ENCODE peak calls at places on chromosomes 2 and 18, in nine cellular contexts. One of them, this sample, is unnamed.
A peak's percentile ranks its signal among the peaks of the same experiment; 100 is the strongest.

GRCh38 chr2:57862153-57862552 is 184.5 kb upstream of the VRK2 start:
- DNase-seq in GM23338: no peak
- DNase-seq in NCI-H460: no peak
- DNase-seq in skeletal muscle cell: no peak
- DNase-seq in GM04504: no peak
- DNase-seq in activated effector memory CD4-positive, alpha-beta T cell treated with Interleukin-2 at 50 U/mL for 16 hours: no peak
- DNase-seq in stimulated activated CD4-positive, alpha-beta T cell treated with anti-CD3 and anti-CD28 coated beads, TNF-alpha, amount 100 ng/mL, for 24 hours: no peak
- DNase-seq in NCI-H1105: no peak
- DNase-seq in effector memory CD8-positive, alpha-beta T cell: no peak
- DNase-seq in this sample: no peak

GRCh38 chr18:48878471-48878870 is 72.3 kb downstream of the SMAD7 start:
- DNase-seq in GM23338: no peak
- DNase-seq in NCI-H460: no peak
- DNase-seq in skeletal muscle cell: no peak
- DNase-seq in GM04504: no peak
- DNase-seq in activated effector memory CD4-positive, alpha-beta T cell treated with Interleukin-2 at 50 U/mL for 16 hours: no peak
- DNase-seq in stimulated activated CD4-positive, alpha-beta T cell treated with anti-CD3 and anti-CD28 coated beads, TNF-alpha, amount 100 ng/mL, for 24 hours: no peak
- DNase-seq in NCI-H1105: no peak
- DNase-seq in effector memory CD8-positive, alpha-beta T cell: no peak
- DNase-seq in this sample: no peak

GRCh38 chr2:219155054-219155644 is 5.5 kb downstream of the NHEJ1 start:
- DNase-seq in GM23338: peak; percentile 94
- DNase-seq in NCI-H460: peak; percentile 84
- DNase-seq in skeletal muscle cell: no peak
- DNase-seq in GM04504: no peak
- DNase-seq in activated effector memory CD4-positive, alpha-beta T cell treated with Interleukin-2 at 50 U/mL for 16 hours: no peak
- DNase-seq in stimulated activated CD4-positive, alpha-beta T cell treated with anti-CD3 and anti-CD28 coated beads, TNF-alpha, amount 100 ng/mL, for 24 hours: no peak
- DNase-seq in NCI-H1105: peak; percentile 71
- DNase-seq in effector memory CD8-positive, alpha-beta T cell: peak; percentile 47
- DNase-seq in this sample: no peak

GRCh38 chr2:37623971-37624897 is 47.2 kb downstream of the CDC42EP3 start:
- DNase-seq in GM23338: no peak
- DNase-seq in NCI-H460: no peak
- DNase-seq in skeletal muscle cell: peak; percentile 73
- DNase-seq in GM04504: no peak
- DNase-seq in activated effector memory CD4-positive, alpha-beta T cell treated with Interleukin-2 at 50 U/mL for 16 hours: no peak
- DNase-seq in stimulated activated CD4-positive, alpha-beta T cell treated with anti-CD3 and anti-CD28 coated beads, TNF-alpha, amount 100 ng/mL, for 24 hours: no peak
- DNase-seq in NCI-H1105: no peak
- DNase-seq in effector memory CD8-positive, alpha-beta T cell: peak; percentile 24
- DNase-seq in this sample: no peak

GRCh38 chr18:58087928-58088722 is 44.1 kb downstream of the NEDD4L start:
- DNase-seq in GM23338: peak; percentile 36
- DNase-seq in NCI-H460: peak; percentile 20
- DNase-seq in skeletal muscle cell: no peak
- DNase-seq in GM04504: no peak
- DNase-seq in activated effector memory CD4-positive, alpha-beta T cell treated with Interleukin-2 at 50 U/mL for 16 hours: no peak
- DNase-seq in stimulated activated CD4-positive, alpha-beta T cell treated with anti-CD3 and anti-CD28 coated beads, TNF-alpha, amount 100 ng/mL, for 24 hours: no peak
- DNase-seq in NCI-H1105: no peak
- DNase-seq in effector memory CD8-positive, alpha-beta T cell: no peak
- DNase-seq in this sample: no peak

GRCh38 chr2:231965118-231965517 is 3.6 kb downstream of the DIS3L2 start:
- DNase-seq in GM23338: peak; percentile 6
- DNase-seq in NCI-H460: no peak
- DNase-seq in skeletal muscle cell: no peak
- DNase-seq in GM04504: no peak
- DNase-seq in activated effector memory CD4-positive, alpha-beta T cell treated with Interleukin-2 at 50 U/mL for 16 hours: no peak
- DNase-seq in stimulated activated CD4-positive, alpha-beta T cell treated with anti-CD3 and anti-CD28 coated beads, TNF-alpha, amount 100 ng/mL, for 24 hours: no peak
- DNase-seq in NCI-H1105: no peak
- DNase-seq in effector memory CD8-positive, alpha-beta T cell: no peak
- DNase-seq in this sample: no peak

GRCh38 chr2:31384771-31385276 is 29.7 kb downstream of the XDH start:
- DNase-seq in GM23338: no peak
- DNase-seq in NCI-H460: no peak
- DNase-seq in skeletal muscle cell: peak; percentile 86
- DNase-seq in GM04504: peak; percentile 82
- DNase-seq in activated effector memory CD4-positive, alpha-beta T cell treated with Interleukin-2 at 50 U/mL for 16 hours: no peak
- DNase-seq in stimulated activated CD4-positive, alpha-beta T cell treated with anti-CD3 and anti-CD28 coated beads, TNF-alpha, amount 100 ng/mL, for 24 hours: no peak
- DNase-seq in NCI-H1105: no peak
- DNase-seq in effector memory CD8-positive, alpha-beta T cell: no peak
- DNase-seq in this sample: peak; percentile 84

GRCh38 chr2:238986491-238987351 is 138.8 kb downstream of the TWIST2 start:
- DNase-seq in GM23338: no peak
- DNase-seq in NCI-H460: no peak
- DNase-seq in skeletal muscle cell: no peak
- DNase-seq in GM04504: no peak
- DNase-seq in activated effector memory CD4-positive, alpha-beta T cell treated with Interleukin-2 at 50 U/mL for 16 hours: no peak
- DNase-seq in stimulated activated CD4-positive, alpha-beta T cell treated with anti-CD3 and anti-CD28 coated beads, TNF-alpha, amount 100 ng/mL, for 24 hours: no peak
- DNase-seq in NCI-H1105: no peak
- DNase-seq in effector memory CD8-positive, alpha-beta T cell: no peak
- DNase-seq in this sample: no peak

GRCh38 chr18:58009166-58009565 is 34.9 kb upstream of the NEDD4L start:
- DNase-seq in GM23338: no peak
- DNase-seq in NCI-H460: no peak
- DNase-seq in skeletal muscle cell: peak; percentile 55
- DNase-seq in GM04504: no peak
- DNase-seq in activated effector memory CD4-positive, alpha-beta T cell treated with Interleukin-2 at 50 U/mL for 16 hours: no peak
- DNase-seq in stimulated activated CD4-positive, alpha-beta T cell treated with anti-CD3 and anti-CD28 coated beads, TNF-alpha, amount 100 ng/mL, for 24 hours: no peak
- DNase-seq in NCI-H1105: no peak
- DNase-seq in effector memory CD8-positive, alpha-beta T cell: no peak
- DNase-seq in this sample: peak; percentile 30

GRCh38 chr2:75608684-75609333 is 37.8 kb upstream of the MRPL19 start:
- DNase-seq in GM23338: peak; percentile 83
- DNase-seq in NCI-H460: peak; percentile 41
- DNase-seq in skeletal muscle cell: no peak
- DNase-seq in GM04504: no peak
- DNase-seq in activated effector memory CD4-positive, alpha-beta T cell treated with Interleukin-2 at 50 U/mL for 16 hours: peak; percentile 28
- DNase-seq in stimulated activated CD4-positive, alpha-beta T cell treated with anti-CD3 and anti-CD28 coated beads, TNF-alpha, amount 100 ng/mL, for 24 hours: peak; percentile 53
- DNase-seq in NCI-H1105: peak; percentile 49
- DNase-seq in effector memory CD8-positive, alpha-beta T cell: peak; percentile 21
- DNase-seq in this sample: no peak

GRCh38 chr2:4662161-4662779 is 958.9 kb downstream of the DCDC2C start:
- DNase-seq in GM23338: no peak
- DNase-seq in NCI-H460: peak; percentile 4
- DNase-seq in skeletal muscle cell: no peak
- DNase-seq in GM04504: no peak
- DNase-seq in activated effector memory CD4-positive, alpha-beta T cell treated with Interleukin-2 at 50 U/mL for 16 hours: no peak
- DNase-seq in stimulated activated CD4-positive, alpha-beta T cell treated with anti-CD3 and anti-CD28 coated beads, TNF-alpha, amount 100 ng/mL, for 24 hours: no peak
- DNase-seq in NCI-H1105: no peak
- DNase-seq in effector memory CD8-positive, alpha-beta T cell: no peak
- DNase-seq in this sample: no peak

GRCh38 chr2:38619458-38620164 is 16.9 kb upstream of the HNRNPLL start:
- DNase-seq in GM23338: no peak
- DNase-seq in NCI-H460: no peak
- DNase-seq in skeletal muscle cell: no peak
- DNase-seq in GM04504: no peak
- DNase-seq in activated effector memory CD4-positive, alpha-beta T cell treated with Interleukin-2 at 50 U/mL for 16 hours: no peak
- DNase-seq in stimulated activated CD4-positive, alpha-beta T cell treated with anti-CD3 and anti-CD28 coated beads, TNF-alpha, amount 100 ng/mL, for 24 hours: no peak
- DNase-seq in NCI-H1105: no peak
- DNase-seq in effector memory CD8-positive, alpha-beta T cell: no peak
- DNase-seq in this sample: no peak

GRCh38 chr2:235825946-235826345 is 332.1 kb downstream of the AGAP1 start:
- DNase-seq in GM23338: no peak
- DNase-seq in NCI-H460: no peak
- DNase-seq in skeletal muscle cell: no peak
- DNase-seq in GM04504: no peak
- DNase-seq in activated effector memory CD4-positive, alpha-beta T cell treated with Interleukin-2 at 50 U/mL for 16 hours: no peak
- DNase-seq in stimulated activated CD4-positive, alpha-beta T cell treated with anti-CD3 and anti-CD28 coated beads, TNF-alpha, amount 100 ng/mL, for 24 hours: no peak
- DNase-seq in NCI-H1105: no peak
- DNase-seq in effector memory CD8-positive, alpha-beta T cell: no peak
- DNase-seq in this sample: no peak

GRCh38 chr18:25164211-25164836 is 187.6 kb downstream of the ZNF521 start:
- DNase-seq in GM23338: no peak
- DNase-seq in NCI-H460: no peak
- DNase-seq in skeletal muscle cell: no peak
- DNase-seq in GM04504: no peak
- DNase-seq in activated effector memory CD4-positive, alpha-beta T cell treated with Interleukin-2 at 50 U/mL for 16 hours: no peak
- DNase-seq in stimulated activated CD4-positive, alpha-beta T cell treated with anti-CD3 and anti-CD28 coated beads, TNF-alpha, amount 100 ng/mL, for 24 hours: no peak
- DNase-seq in NCI-H1105: no peak
- DNase-seq in effector memory CD8-positive, alpha-beta T cell: no peak
- DNase-seq in this sample: no peak

GRCh38 chr18:59035591-59035990 is 104.1 kb upstream of the SEC11C start:
- DNase-seq in GM23338: no peak
- DNase-seq in NCI-H460: no peak
- DNase-seq in skeletal muscle cell: no peak
- DNase-seq in GM04504: no peak
- DNase-seq in activated effector memory CD4-positive, alpha-beta T cell treated with Interleukin-2 at 50 U/mL for 16 hours: no peak
- DNase-seq in stimulated activated CD4-positive, alpha-beta T cell treated with anti-CD3 and anti-CD28 coated beads, TNF-alpha, amount 100 ng/mL, for 24 hours: no peak
- DNase-seq in NCI-H1105: no peak
- DNase-seq in effector memory CD8-positive, alpha-beta T cell: no peak
- DNase-seq in this sample: no peak

GRCh38 chr18:55934801-55935200 is 346.8 kb upstream of the TCF4 start:
- DNase-seq in GM23338: no peak
- DNase-seq in NCI-H460: no peak
- DNase-seq in skeletal muscle cell: no peak
- DNase-seq in GM04504: no peak
- DNase-seq in activated effector memory CD4-positive, alpha-beta T cell treated with Interleukin-2 at 50 U/mL for 16 hours: no peak
- DNase-seq in stimulated activated CD4-positive, alpha-beta T cell treated with anti-CD3 and anti-CD28 coated beads, TNF-alpha, amount 100 ng/mL, for 24 hours: no peak
- DNase-seq in NCI-H1105: peak; percentile 19
- DNase-seq in effector memory CD8-positive, alpha-beta T cell: no peak
- DNase-seq in this sample: no peak

GRCh38 chr18:23380817-23381216 is 72.3 kb upstream of the RIOK3 start:
- DNase-seq in GM23338: no peak
- DNase-seq in NCI-H460: peak; percentile 25
- DNase-seq in skeletal muscle cell: no peak
- DNase-seq in GM04504: no peak
- DNase-seq in activated effector memory CD4-positive, alpha-beta T cell treated with Interleukin-2 at 50 U/mL for 16 hours: no peak
- DNase-seq in stimulated activated CD4-positive, alpha-beta T cell treated with anti-CD3 and anti-CD28 coated beads, TNF-alpha, amount 100 ng/mL, for 24 hours: no peak
- DNase-seq in NCI-H1105: no peak
- DNase-seq in effector memory CD8-positive, alpha-beta T cell: no peak
- DNase-seq in this sample: no peak

GRCh38 chr2:46434851-46435273 is 44.5 kb upstream of the TMEM247 start:
- DNase-seq in GM23338: peak; percentile 10
- DNase-seq in NCI-H460: no peak
- DNase-seq in skeletal muscle cell: peak; percentile 45
- DNase-seq in GM04504: no peak
- DNase-seq in activated effector memory CD4-positive, alpha-beta T cell treated with Interleukin-2 at 50 U/mL for 16 hours: no peak
- DNase-seq in stimulated activated CD4-positive, alpha-beta T cell treated with anti-CD3 and anti-CD28 coated beads, TNF-alpha, amount 100 ng/mL, for 24 hours: no peak
- DNase-seq in NCI-H1105: no peak
- DNase-seq in effector memory CD8-positive, alpha-beta T cell: no peak
- DNase-seq in this sample: no peak

GRCh38 chr2:79952561-79952960 is 352.0 kb downstream of the LRRTM1 start:
- DNase-seq in GM23338: no peak
- DNase-seq in NCI-H460: no peak
- DNase-seq in skeletal muscle cell: no peak
- DNase-seq in GM04504: no peak
- DNase-seq in activated effector memory CD4-positive, alpha-beta T cell treated with Interleukin-2 at 50 U/mL for 16 hours: no peak
- DNase-seq in stimulated activated CD4-positive, alpha-beta T cell treated with anti-CD3 and anti-CD28 coated beads, TNF-alpha, amount 100 ng/mL, for 24 hours: no peak
- DNase-seq in NCI-H1105: no peak
- DNase-seq in effector memory CD8-positive, alpha-beta T cell: no peak
- DNase-seq in this sample: no peak

GRCh38 chr2:66851449-66851872 is 416.5 kb downstream of the MEIS1 start:
- DNase-seq in GM23338: no peak
- DNase-seq in NCI-H460: no peak
- DNase-seq in skeletal muscle cell: peak; percentile 98
- DNase-seq in GM04504: peak; percentile 81
- DNase-seq in activated effector memory CD4-positive, alpha-beta T cell treated with Interleukin-2 at 50 U/mL for 16 hours: no peak
- DNase-seq in stimulated activated CD4-positive, alpha-beta T cell treated with anti-CD3 and anti-CD28 coated beads, TNF-alpha, amount 100 ng/mL, for 24 hours: no peak
- DNase-seq in NCI-H1105: no peak
- DNase-seq in effector memory CD8-positive, alpha-beta T cell: no peak
- DNase-seq in this sample: peak; percentile 90

GRCh38 chr2:111678161-111678560 is 205.8 kb downstream of the ANAPC1 start:
- DNase-seq in GM23338: no peak
- DNase-seq in NCI-H460: no peak
- DNase-seq in skeletal muscle cell: no peak
- DNase-seq in GM04504: no peak
- DNase-seq in activated effector memory CD4-positive, alpha-beta T cell treated with Interleukin-2 at 50 U/mL for 16 hours: no peak
- DNase-seq in stimulated activated CD4-positive, alpha-beta T cell treated with anti-CD3 and anti-CD28 coated beads, TNF-alpha, amount 100 ng/mL, for 24 hours: no peak
- DNase-seq in NCI-H1105: no peak
- DNase-seq in effector memory CD8-positive, alpha-beta T cell: no peak
- DNase-seq in this sample: no peak

GRCh38 chr2:18455256-18455862 is 105.1 kb downstream of the RDH14 start:
- DNase-seq in GM23338: peak; percentile 50
- DNase-seq in NCI-H460: no peak
- DNase-seq in skeletal muscle cell: peak; percentile 91
- DNase-seq in GM04504: peak; percentile 66
- DNase-seq in activated effector memory CD4-positive, alpha-beta T cell treated with Interleukin-2 at 50 U/mL for 16 hours: no peak
- DNase-seq in stimulated activated CD4-positive, alpha-beta T cell treated with anti-CD3 and anti-CD28 coated beads, TNF-alpha, amount 100 ng/mL, for 24 hours: no peak
- DNase-seq in NCI-H1105: no peak
- DNase-seq in effector memory CD8-positive, alpha-beta T cell: no peak
- DNase-seq in this sample: peak; percentile 84

This sample was measured in GM04503.